ENCODE peak calls at places on chromosomes 4 and X, in eight cellular contexts. One of them, this sample, is unnamed.

GRCh38 chr4:48296330-48296729 is 26.7 kb upstream of the TEC start:
- DNase-seq in NCI-H2171: no peak
- DNase-seq in renal cortical epithelial cell: no peak
- DNase-seq in fibroblast of the conjunctiva: no peak
- DNase-seq in cardiac muscle cell: no peak
- DNase-seq in CD8-positive, alpha-beta T cell: no peak
- DNase-seq in NCI-H2081: no peak
- DNase-seq in C1 segment of cervical spinal cord: no peak
- DNase-seq in this sample: no peak

GRCh38 chrX:79366888-79367749 is at the start of gene ITM2A:
- DNase-seq in cardiac muscle cell: peak
- DNase-seq in renal cortical epithelial cell: peak
- DNase-seq in C1 segment of cervical spinal cord: no peak
- DNase-seq in NCI-H2171: no peak
- DNase-seq in NCI-H2081: no peak
- DNase-seq in CD8-positive, alpha-beta T cell: peak
- DNase-seq in fibroblast of the conjunctiva: no peak
- DNase-seq in this sample: peak

GRCh38 chr4:38902695-38903094 is 35.1 kb downstream of the FAM114A1 start:
- DNase-seq in cardiac muscle cell: peak
- DNase-seq in NCI-H2171: no peak
- DNase-seq in fibroblast of the conjunctiva: peak
- DNase-seq in C1 segment of cervical spinal cord: no peak
- DNase-seq in NCI-H2081: peak
- DNase-seq in CD8-positive, alpha-beta T cell: no peak
- DNase-seq in renal cortical epithelial cell: peak
- DNase-seq in this sample: peak

GRCh38 chr4:65344278-65344825 is 325.9 kb downstream of the EPHA5 start:
- DNase-seq in C1 segment of cervical spinal cord: no peak
- DNase-seq in fibroblast of the conjunctiva: no peak
- DNase-seq in renal cortical epithelial cell: no peak
- DNase-seq in NCI-H2081: no peak
- DNase-seq in cardiac muscle cell: no peak
- DNase-seq in NCI-H2171: no peak
- DNase-seq in CD8-positive, alpha-beta T cell: no peak
- DNase-seq in this sample: no peak

GRCh38 chr4:67746797-67747495 is 7.2 kb downstream of the GNRHR start:
- DNase-seq in renal cortical epithelial cell: peak
- DNase-seq in NCI-H2081: no peak
- DNase-seq in C1 segment of cervical spinal cord: no peak
- DNase-seq in fibroblast of the conjunctiva: no peak
- DNase-seq in cardiac muscle cell: peak
- DNase-seq in CD8-positive, alpha-beta T cell: no peak
- DNase-seq in NCI-H2171: no peak
- DNase-seq in this sample: peak

GRCh38 chr4:41567186-41567585 is 29.2 kb downstream of the LIMCH1 start:
- DNase-seq in NCI-H2081: no peak
- DNase-seq in renal cortical epithelial cell: no peak
- DNase-seq in CD8-positive, alpha-beta T cell: no peak
- DNase-seq in cardiac muscle cell: no peak
- DNase-seq in C1 segment of cervical spinal cord: no peak
- DNase-seq in fibroblast of the conjunctiva: no peak
- DNase-seq in NCI-H2171: no peak
- DNase-seq in this sample: no peak

GRCh38 chr4:150828159-150828558 is 186.9 kb downstream of the LRBA start:
- DNase-seq in fibroblast of the conjunctiva: no peak
- DNase-seq in cardiac muscle cell: no peak
- DNase-seq in NCI-H2081: no peak
- DNase-seq in renal cortical epithelial cell: no peak
- DNase-seq in CD8-positive, alpha-beta T cell: peak
- DNase-seq in C1 segment of cervical spinal cord: no peak
- DNase-seq in NCI-H2171: no peak
- DNase-seq in this sample: no peak

GRCh38 chr4:21819086-21819485 is 129.5 kb downstream of the KCNIP4 start:
- DNase-seq in NCI-H2171: no peak
- DNase-seq in CD8-positive, alpha-beta T cell: no peak
- DNase-seq in fibroblast of the conjunctiva: peak
- DNase-seq in cardiac muscle cell: peak
- DNase-seq in NCI-H2081: no peak
- DNase-seq in renal cortical epithelial cell: no peak
- DNase-seq in C1 segment of cervical spinal cord: no peak
- DNase-seq in this sample: no peak

GRCh38 chrX:96480081-96480480 is 204.6 kb upstream of the DIAPH2 start:
- DNase-seq in renal cortical epithelial cell: peak
- DNase-seq in NCI-H2081: no peak
- DNase-seq in CD8-positive, alpha-beta T cell: no peak
- DNase-seq in C1 segment of cervical spinal cord: no peak
- DNase-seq in NCI-H2171: no peak
- DNase-seq in fibroblast of the conjunctiva: no peak
- DNase-seq in cardiac muscle cell: no peak
- DNase-seq in this sample: no peak

GRCh38 chrX:54043696-54044125 is 562 bp downstream of the PHF8 start:
- DNase-seq in fibroblast of the conjunctiva: no peak
- DNase-seq in cardiac muscle cell: peak
- DNase-seq in NCI-H2171: peak
- DNase-seq in NCI-H2081: peak
- DNase-seq in renal cortical epithelial cell: no peak
- DNase-seq in CD8-positive, alpha-beta T cell: peak
- DNase-seq in C1 segment of cervical spinal cord: peak
- DNase-seq in this sample: no peak

GRCh38 chrX:1778817-1779216 is 164.0 kb downstream of the ASMT start:
- DNase-seq in NCI-H2081: no peak
- DNase-seq in fibroblast of the conjunctiva: no peak
- DNase-seq in C1 segment of cervical spinal cord: no peak
- DNase-seq in CD8-positive, alpha-beta T cell: no peak
- DNase-seq in NCI-H2171: no peak
- DNase-seq in renal cortical epithelial cell: no peak
- DNase-seq in cardiac muscle cell: no peak
- DNase-seq in this sample: no peak

GRCh38 chr4:129545599-129546278 is 449.8 kb downstream of the C4orf33 start:
- DNase-seq in fibroblast of the conjunctiva: no peak
- DNase-seq in NCI-H2081: no peak
- DNase-seq in NCI-H2171: no peak
- DNase-seq in C1 segment of cervical spinal cord: no peak
- DNase-seq in cardiac muscle cell: peak
- DNase-seq in CD8-positive, alpha-beta T cell: no peak
- DNase-seq in renal cortical epithelial cell: peak
- DNase-seq in this sample: no peak

GRCh38 chrX:136336623-136337022 is 35.9 kb downstream of the ADGRG4 start:
- DNase-seq in cardiac muscle cell: no peak
- DNase-seq in NCI-H2171: no peak
- DNase-seq in renal cortical epithelial cell: no peak
- DNase-seq in C1 segment of cervical spinal cord: no peak
- DNase-seq in CD8-positive, alpha-beta T cell: no peak
- DNase-seq in fibroblast of the conjunctiva: no peak
- DNase-seq in NCI-H2081: no peak
- DNase-seq in this sample: no peak

GRCh38 chr4:32569844-32570243 is 1849.7 kb downstream of the PCDH7 start:
- DNase-seq in cardiac muscle cell: no peak
- DNase-seq in CD8-positive, alpha-beta T cell: no peak
- DNase-seq in C1 segment of cervical spinal cord: no peak
- DNase-seq in NCI-H2081: no peak
- DNase-seq in NCI-H2171: no peak
- DNase-seq in renal cortical epithelial cell: no peak
- DNase-seq in fibroblast of the conjunctiva: no peak
- DNase-seq in this sample: no peak

GRCh38 chr4:151573945-151574344 is 165.0 kb downstream of the FHIP1A start:
- DNase-seq in NCI-H2081: no peak
- DNase-seq in CD8-positive, alpha-beta T cell: no peak
- DNase-seq in renal cortical epithelial cell: peak
- DNase-seq in fibroblast of the conjunctiva: no peak
- DNase-seq in NCI-H2171: no peak
- DNase-seq in cardiac muscle cell: no peak
- DNase-seq in C1 segment of cervical spinal cord: no peak
- DNase-seq in this sample: no peak

GRCh38 chr4:89110986-89111832 is at the start of gene TIGD2:
- DNase-seq in NCI-H2081: peak
- DNase-seq in C1 segment of cervical spinal cord: peak
- DNase-seq in NCI-H2171: peak
- DNase-seq in CD8-positive, alpha-beta T cell: peak
- DNase-seq in renal cortical epithelial cell: peak
- DNase-seq in cardiac muscle cell: peak
- DNase-seq in fibroblast of the conjunctiva: peak
- DNase-seq in this sample: peak

GRCh38 chrX:149487292-149487691 is 17.8 kb downstream of the IDS start:
- DNase-seq in NCI-H2171: no peak
- DNase-seq in fibroblast of the conjunctiva: no peak
- DNase-seq in cardiac muscle cell: no peak
- DNase-seq in CD8-positive, alpha-beta T cell: no peak
- DNase-seq in NCI-H2081: no peak
- DNase-seq in renal cortical epithelial cell: no peak
- DNase-seq in C1 segment of cervical spinal cord: no peak
- DNase-seq in this sample: no peak

GRCh38 chr4:25926473-25926872 is 12.5 kb downstream of the SMIM20 start:
- DNase-seq in cardiac muscle cell: no peak
- DNase-seq in C1 segment of cervical spinal cord: no peak
- DNase-seq in fibroblast of the conjunctiva: no peak
- DNase-seq in CD8-positive, alpha-beta T cell: no peak
- DNase-seq in NCI-H2171: no peak
- DNase-seq in renal cortical epithelial cell: no peak
- DNase-seq in NCI-H2081: peak
- DNase-seq in this sample: peak

GRCh38 chr4:128871948-128872347 is 62.4 kb downstream of the JADE1 start:
- DNase-seq in renal cortical epithelial cell: no peak
- DNase-seq in C1 segment of cervical spinal cord: no peak
- DNase-seq in cardiac muscle cell: no peak
- DNase-seq in NCI-H2171: no peak
- DNase-seq in fibroblast of the conjunctiva: peak
- DNase-seq in NCI-H2081: no peak
- DNase-seq in CD8-positive, alpha-beta T cell: no peak
- DNase-seq in this sample: no peak